ENCODE peak calls at places on chromosome 21, in seven cellular contexts. One of them, this sample, is unnamed.

GRCh38 chr21:42845296-42845965 is 33.9 kb downstream of the WDR4 start:
- DNase-seq in ovary: peak
- DNase-seq in pancreas: peak
- DNase-seq in B cell: no peak
- DNase-seq in osteocyte: no peak
- DNase-seq in kidney epithelial cell: no peak
- DNase-seq in mucosa of descending colon: peak
- DNase-seq in this sample: no peak

GRCh38 chr21:20020032-20020431 is 978.2 kb upstream of the NCAM2 start:
- DNase-seq in ovary: no peak
- DNase-seq in pancreas: no peak
- DNase-seq in kidney epithelial cell: no peak
- DNase-seq in mucosa of descending colon: no peak
- DNase-seq in osteocyte: no peak
- DNase-seq in B cell: no peak
- DNase-seq in this sample: no peak

GRCh38 chr21:20023199-20023598 is 975.0 kb upstream of the NCAM2 start:
- DNase-seq in ovary: no peak
- DNase-seq in osteocyte: no peak
- DNase-seq in kidney epithelial cell: no peak
- DNase-seq in mucosa of descending colon: no peak
- DNase-seq in pancreas: no peak
- DNase-seq in B cell: no peak
- DNase-seq in this sample: no peak

GRCh38 chr21:21907271-21907670 is 909.1 kb downstream of the NCAM2 start:
- DNase-seq in osteocyte: no peak
- DNase-seq in B cell: no peak
- DNase-seq in kidney epithelial cell: no peak
- DNase-seq in ovary: no peak
- DNase-seq in mucosa of descending colon: no peak
- DNase-seq in pancreas: no peak
- DNase-seq in this sample: no peak

GRCh38 chr21:16455978-16456377 is 726.2 kb downstream of the USP25 start:
- DNase-seq in pancreas: no peak
- DNase-seq in kidney epithelial cell: no peak
- DNase-seq in B cell: no peak
- DNase-seq in osteocyte: no peak
- DNase-seq in mucosa of descending colon: no peak
- DNase-seq in ovary: no peak
- DNase-seq in this sample: no peak

GRCh38 chr21:42666023-42666747 is 12.8 kb downstream of the PDE9A start:
- DNase-seq in B cell: peak
- DNase-seq in pancreas: peak
- DNase-seq in osteocyte: no peak
- DNase-seq in kidney epithelial cell: no peak
- DNase-seq in ovary: no peak
- DNase-seq in mucosa of descending colon: peak
- DNase-seq in this sample: no peak

GRCh38 chr21:34243562-34243961 is 120.2 kb upstream of the KCNE2 start:
- DNase-seq in kidney epithelial cell: no peak
- DNase-seq in osteocyte: no peak
- DNase-seq in ovary: no peak
- DNase-seq in B cell: peak
- DNase-seq in pancreas: no peak
- DNase-seq in mucosa of descending colon: no peak
- DNase-seq in this sample: no peak

GRCh38 chr21:29943885-29944284 is 4.1 kb upstream of the GRIK1 start:
- DNase-seq in kidney epithelial cell: no peak
- DNase-seq in osteocyte: no peak
- DNase-seq in B cell: no peak
- DNase-seq in ovary: no peak
- DNase-seq in mucosa of descending colon: no peak
- DNase-seq in pancreas: no peak
- DNase-seq in this sample: no peak

GRCh38 chr21:43343095-43343991 is 83.6 kb downstream of the SIK1 start:
- DNase-seq in B cell: no peak
- DNase-seq in osteocyte: no peak
- DNase-seq in mucosa of descending colon: peak
- DNase-seq in kidney epithelial cell: no peak
- DNase-seq in pancreas: peak
- DNase-seq in ovary: no peak
- DNase-seq in this sample: no peak

GRCh38 chr21:15604424-15604823 is 125.4 kb upstream of the USP25 start:
- DNase-seq in B cell: no peak
- DNase-seq in mucosa of descending colon: no peak
- DNase-seq in pancreas: no peak
- DNase-seq in kidney epithelial cell: peak
- DNase-seq in osteocyte: no peak
- DNase-seq in ovary: no peak
- DNase-seq in this sample: no peak

GRCh38 chr21:34133802-34134201 is 60.4 kb downstream of the MRPS6 start:
- DNase-seq in kidney epithelial cell: no peak
- DNase-seq in mucosa of descending colon: no peak
- DNase-seq in ovary: no peak
- DNase-seq in pancreas: no peak
- DNase-seq in B cell: no peak
- DNase-seq in osteocyte: no peak
- DNase-seq in this sample: no peak

GRCh38 chr21:43676391-43676790 is 17.0 kb downstream of the RRP1B start:
- DNase-seq in mucosa of descending colon: no peak
- DNase-seq in B cell: no peak
- DNase-seq in pancreas: no peak
- DNase-seq in osteocyte: no peak
- DNase-seq in kidney epithelial cell: no peak
- DNase-seq in ovary: no peak
- DNase-seq in this sample: no peak

GRCh38 chr21:34204481-34205439 is 131.4 kb downstream of the MRPS6 start:
- DNase-seq in mucosa of descending colon: no peak
- DNase-seq in kidney epithelial cell: no peak
- DNase-seq in osteocyte: peak
- DNase-seq in B cell: no peak
- DNase-seq in ovary: no peak
- DNase-seq in pancreas: no peak
- DNase-seq in this sample: no peak

GRCh38 chr21:15729674-15730483 is at the start of gene USP25:
- DNase-seq in kidney epithelial cell: no peak
- DNase-seq in mucosa of descending colon: peak
- DNase-seq in B cell: peak
- DNase-seq in osteocyte: peak
- DNase-seq in ovary: peak
- DNase-seq in pancreas: peak
- DNase-seq in this sample: peak

GRCh38 chr21:34080693-34081092 is 7.3 kb downstream of the MRPS6 start:
- DNase-seq in kidney epithelial cell: no peak
- DNase-seq in mucosa of descending colon: no peak
- DNase-seq in osteocyte: no peak
- DNase-seq in B cell: no peak
- DNase-seq in pancreas: no peak
- DNase-seq in ovary: no peak
- DNase-seq in this sample: no peak

GRCh38 chr21:39703578-39703977 is 41.4 kb upstream of the IGSF5 start:
- DNase-seq in ovary: no peak
- DNase-seq in mucosa of descending colon: no peak
- DNase-seq in osteocyte: no peak
- DNase-seq in kidney epithelial cell: no peak
- DNase-seq in pancreas: no peak
- DNase-seq in B cell: no peak
- DNase-seq in this sample: no peak

GRCh38 chr21:46500224-46500861 is 41.7 kb downstream of the DIP2A start:
- DNase-seq in pancreas: no peak
- DNase-seq in osteocyte: no peak
- DNase-seq in B cell: no peak
- DNase-seq in kidney epithelial cell: no peak
- DNase-seq in ovary: no peak
- DNase-seq in mucosa of descending colon: no peak
- DNase-seq in this sample: no peak

GRCh38 chr21:44741921-44742320 is 30.5 kb upstream of the TSPEAR start:
- DNase-seq in osteocyte: peak
- DNase-seq in kidney epithelial cell: no peak
- DNase-seq in ovary: no peak
- DNase-seq in B cell: no peak
- DNase-seq in pancreas: no peak
- DNase-seq in mucosa of descending colon: no peak
- DNase-seq in this sample: no peak

GRCh38 chr21:44738621-44739020 is 27.2 kb upstream of the TSPEAR start:
- DNase-seq in osteocyte: peak
- DNase-seq in pancreas: no peak
- DNase-seq in B cell: no peak
- DNase-seq in ovary: no peak
- DNase-seq in mucosa of descending colon: no peak
- DNase-seq in kidney epithelial cell: no peak
- DNase-seq in this sample: no peak

GRCh38 chr21:44739316-44739715 is 27.9 kb upstream of the TSPEAR start:
- DNase-seq in kidney epithelial cell: no peak
- DNase-seq in mucosa of descending colon: no peak
- DNase-seq in pancreas: no peak
- DNase-seq in B cell: no peak
- DNase-seq in ovary: no peak
- DNase-seq in osteocyte: peak
- DNase-seq in this sample: no peak

GRCh38 chr21:44740721-44741120 is 29.3 kb upstream of the TSPEAR start:
- DNase-seq in B cell: no peak
- DNase-seq in pancreas: no peak
- DNase-seq in mucosa of descending colon: no peak
- DNase-seq in ovary: no peak
- DNase-seq in kidney epithelial cell: no peak
- DNase-seq in osteocyte: peak
- DNase-seq in this sample: no peak

DNA sequence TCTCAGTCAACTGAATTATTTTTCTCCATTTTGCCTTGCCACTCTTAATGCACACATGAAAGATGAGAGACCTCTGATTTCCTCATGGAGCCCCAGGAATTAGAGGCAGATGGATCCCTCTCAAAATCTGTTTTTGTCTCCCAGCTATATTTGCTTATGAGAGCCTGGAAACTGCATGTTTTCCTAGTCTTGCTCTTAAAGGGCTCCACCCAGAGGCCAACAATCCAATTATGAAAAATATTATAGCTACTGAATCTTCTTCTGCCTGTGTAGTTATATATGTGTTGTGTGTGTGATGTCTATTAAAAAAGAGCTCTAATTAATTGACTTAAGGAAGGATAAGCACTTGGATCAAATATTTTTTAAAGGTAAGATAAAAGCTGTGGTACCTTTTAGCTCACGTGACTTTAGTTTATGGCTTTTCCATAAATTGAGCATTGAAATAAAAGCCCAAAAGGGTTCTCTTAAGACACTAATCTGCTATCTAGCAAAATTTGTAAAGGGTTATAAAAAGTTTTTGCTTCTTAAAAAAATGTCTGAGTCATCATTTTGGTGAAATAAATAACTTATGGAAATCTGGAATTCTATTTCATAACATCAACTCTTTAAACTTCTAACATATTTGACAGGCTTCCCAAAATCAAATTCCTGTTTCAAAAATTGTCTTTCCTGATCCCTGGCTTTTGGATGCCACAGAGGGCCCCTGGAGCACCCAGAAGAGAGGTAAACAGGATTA is 31.2 kb upstream of the TSPEAR start:
- DNase-seq in pancreas: no peak
- DNase-seq in B cell: no peak
- DNase-seq in ovary: no peak
- DNase-seq in kidney epithelial cell: no peak
- DNase-seq in mucosa of descending colon: no peak
- DNase-seq in osteocyte: no peak
- DNase-seq in this sample: no peak
- TF ChIP-seq CTCF in pancreas: no peak
- TF ChIP-seq CTCF in B cell: no peak
- TF ChIP-seq CTCF in ovary: no peak
- TF ChIP-seq CTCF in kidney epithelial cell: peak
- TF ChIP-seq CTCF in mucosa of descending colon: no peak
- TF ChIP-seq CTCF in osteocyte: peak
- TF ChIP-seq CTCF in this sample: no peak

GRCh38 chr21:37915941-37916794 is at the start of gene KCNJ6:
- DNase-seq in kidney epithelial cell: no peak
- DNase-seq in mucosa of descending colon: peak
- DNase-seq in osteocyte: peak
- DNase-seq in ovary: no peak
- DNase-seq in B cell: no peak
- DNase-seq in pancreas: no peak
- DNase-seq in this sample: no peak

GRCh38 chr21:37915516-37915915 is 741 bp downstream of the KCNJ6 start:
- DNase-seq in mucosa of descending colon: no peak
- DNase-seq in B cell: no peak
- DNase-seq in pancreas: no peak
- DNase-seq in osteocyte: no peak
- DNase-seq in ovary: no peak
- DNase-seq in kidney epithelial cell: no peak
- DNase-seq in this sample: no peak

GRCh38 chr21:37914211-37914900 is 1.9 kb downstream of the KCNJ6 start:
- DNase-seq in kidney epithelial cell: no peak
- DNase-seq in pancreas: no peak
- DNase-seq in ovary: no peak
- DNase-seq in osteocyte: peak
- DNase-seq in mucosa of descending colon: no peak
- DNase-seq in B cell: no peak
- DNase-seq in this sample: no peak

GRCh38 chr21:37917612-37918011 is 1.4 kb upstream of the KCNJ6 start:
- DNase-seq in ovary: no peak
- DNase-seq in pancreas: no peak
- DNase-seq in mucosa of descending colon: no peak
- DNase-seq in B cell: no peak
- DNase-seq in kidney epithelial cell: no peak
- DNase-seq in osteocyte: no peak
- DNase-seq in this sample: no peak

DNA sequence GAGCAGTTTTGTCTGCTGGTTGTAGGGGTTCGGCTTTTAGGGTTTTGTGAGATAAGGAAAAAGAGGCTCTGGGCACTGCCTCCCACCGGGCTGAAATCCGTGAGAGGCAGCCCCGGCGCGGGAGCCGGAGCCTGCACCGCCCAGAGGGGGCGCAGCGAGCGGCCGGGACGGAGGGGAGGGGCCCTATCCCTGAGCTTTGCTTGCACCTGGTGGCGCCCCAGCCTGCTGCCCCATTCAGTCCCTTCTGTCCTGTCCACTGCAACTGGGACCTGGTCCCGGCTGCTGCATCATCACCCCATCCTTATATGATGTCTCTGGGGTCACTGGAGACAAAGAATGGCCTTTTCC is 512 bp upstream of the KCNJ6 start:
- DNase-seq in pancreas: no peak
- DNase-seq in B cell: no peak
- DNase-seq in ovary: no peak
- DNase-seq in kidney epithelial cell: no peak
- DNase-seq in osteocyte: no peak
- DNase-seq in mucosa of descending colon: no peak
- DNase-seq in this sample: no peak
- TF ChIP-seq CTCF in pancreas: no peak
- TF ChIP-seq CTCF in B cell: no peak
- TF ChIP-seq CTCF in ovary: no peak
- TF ChIP-seq CTCF in kidney epithelial cell: peak
- TF ChIP-seq CTCF in osteocyte: peak
- TF ChIP-seq CTCF in mucosa of descending colon: no peak
- TF ChIP-seq CTCF in this sample: no peak

GRCh38 chr21:36087362-36088138 is 17.7 kb downstream of the CBR1 start:
- DNase-seq in B cell: no peak
- DNase-seq in mucosa of descending colon: no peak
- DNase-seq in kidney epithelial cell: no peak
- DNase-seq in ovary: no peak
- DNase-seq in osteocyte: no peak
- DNase-seq in pancreas: no peak
- DNase-seq in this sample: no peak
- TF ChIP-seq CTCF in B cell: no peak
- TF ChIP-seq CTCF in mucosa of descending colon: no peak
- TF ChIP-seq CTCF in kidney epithelial cell: no peak
- TF ChIP-seq CTCF in ovary: no peak
- TF ChIP-seq CTCF in osteocyte: no peak
- TF ChIP-seq CTCF in pancreas: no peak
- TF ChIP-seq CTCF in this sample: no peak

GRCh38 chr21:18524097-18524496 is 120.5 kb upstream of the TMPRSS15 start:
- DNase-seq in osteocyte: no peak
- DNase-seq in pancreas: no peak
- DNase-seq in B cell: no peak
- DNase-seq in ovary: no peak
- DNase-seq in mucosa of descending colon: no peak
- DNase-seq in kidney epithelial cell: no peak
- DNase-seq in this sample: no peak
- TF ChIP-seq CTCF in osteocyte: no peak
- TF ChIP-seq CTCF in pancreas: no peak
- TF ChIP-seq CTCF in B cell: no peak
- TF ChIP-seq CTCF in ovary: no peak
- TF ChIP-seq CTCF in mucosa of descending colon: no peak
- TF ChIP-seq CTCF in kidney epithelial cell: no peak
- TF ChIP-seq CTCF in this sample: no peak